ENCODE peak calls at places on chromosomes 11 and 22, in five cellular contexts. One of them, this sample, is unnamed.

GRCh38 chr11:33376331-33377099 is 119.3 kb downstream of the HIPK3 start:
- DNase-seq in lung: no peak
- DNase-seq in thyroid gland: no peak
- DNase-seq in MCF 10A: no peak
- DNase-seq in tibial artery: no peak
- DNase-seq in this sample: peak

GRCh38 chr11:61091373-61092279 is 10.7 kb upstream of the CD5 start:
- DNase-seq in tibial artery: peak
- DNase-seq in MCF 10A: peak
- DNase-seq in thyroid gland: no peak
- DNase-seq in lung: no peak
- DNase-seq in this sample: peak

GRCh38 chr11:69220581-69221051 is 64.9 kb downstream of the SMIM38 start:
- DNase-seq in tibial artery: no peak
- DNase-seq in lung: no peak
- DNase-seq in thyroid gland: no peak
- DNase-seq in MCF 10A: no peak
- DNase-seq in this sample: peak

GRCh38 chr11:66727282-66727882 is 1.6 kb downstream of the SPTBN2 start:
- DNase-seq in lung: no peak
- DNase-seq in tibial artery: no peak
- DNase-seq in MCF 10A: peak
- DNase-seq in thyroid gland: peak
- DNase-seq in this sample: peak

GRCh38 chr11:132408877-132409276 is 1038.5 kb downstream of the NTM start:
- DNase-seq in lung: no peak
- DNase-seq in MCF 10A: no peak
- DNase-seq in tibial artery: no peak
- DNase-seq in thyroid gland: no peak
- DNase-seq in this sample: no peak

GRCh38 chr22:17726561-17727243 is 47.6 kb downstream of the BID start:
- DNase-seq in tibial artery: no peak
- DNase-seq in thyroid gland: no peak
- DNase-seq in MCF 10A: no peak
- DNase-seq in lung: no peak
- DNase-seq in this sample: no peak

GRCh38 chr22:19705181-19705934 is 8.9 kb upstream of the SEPTIN5 start:
- DNase-seq in thyroid gland: no peak
- DNase-seq in MCF 10A: no peak
- DNase-seq in lung: no peak
- DNase-seq in tibial artery: peak
- DNase-seq in this sample: no peak

GRCh38 chr11:2401436-2401984 is 960 bp downstream of the TSSC4 start:
- DNase-seq in lung: no peak
- DNase-seq in MCF 10A: no peak
- DNase-seq in thyroid gland: no peak
- DNase-seq in tibial artery: no peak
- DNase-seq in this sample: peak

GRCh38 chr11:70399681-70400112 is 1.4 kb downstream of the CTTN start:
- DNase-seq in MCF 10A: peak
- DNase-seq in lung: peak
- DNase-seq in thyroid gland: peak
- DNase-seq in tibial artery: peak
- DNase-seq in this sample: peak

GRCh38 chr11:66279092-66279797 is 1.3 kb downstream of the CNIH2 start:
- DNase-seq in MCF 10A: no peak
- DNase-seq in thyroid gland: no peak
- DNase-seq in tibial artery: no peak
- DNase-seq in lung: no peak
- DNase-seq in this sample: no peak

GRCh38 chr11:107078375-107078774 is 60.1 kb upstream of the GUCY1A2 start:
- DNase-seq in lung: no peak
- DNase-seq in thyroid gland: no peak
- DNase-seq in tibial artery: no peak
- DNase-seq in MCF 10A: peak
- DNase-seq in this sample: peak

GRCh38 chr11:118438314-118438931 is 2.1 kb downstream of the KMT2A start:
- DNase-seq in lung: peak
- DNase-seq in thyroid gland: peak
- DNase-seq in tibial artery: peak
- DNase-seq in MCF 10A: peak
- DNase-seq in this sample: peak

GRCh38 chr22:19799322-19800190 is 39.0 kb downstream of the TBX1 start:
- DNase-seq in MCF 10A: no peak
- DNase-seq in lung: no peak
- DNase-seq in thyroid gland: no peak
- DNase-seq in tibial artery: no peak
- DNase-seq in this sample: no peak

GRCh38 chr11:126340960-126341709 is 14.4 kb upstream of the ST3GAL4 start:
- DNase-seq in tibial artery: no peak
- DNase-seq in MCF 10A: no peak
- DNase-seq in lung: no peak
- DNase-seq in thyroid gland: no peak
- DNase-seq in this sample: no peak

GRCh38 chr11:124920870-124921609 is 2.0 kb downstream of the HEPN1 start:
- DNase-seq in MCF 10A: no peak
- DNase-seq in lung: peak
- DNase-seq in thyroid gland: peak
- DNase-seq in tibial artery: peak
- DNase-seq in this sample: peak

GRCh38 chr11:45798793-45799441 is 6.0 kb upstream of the SLC35C1 start:
- DNase-seq in thyroid gland: peak
- DNase-seq in MCF 10A: peak
- DNase-seq in tibial artery: peak
- DNase-seq in lung: peak
- DNase-seq in this sample: no peak

GRCh38 chr11:114192841-114193389 is 103.3 kb upstream of the NNMT start:
- DNase-seq in lung: no peak
- DNase-seq in thyroid gland: no peak
- DNase-seq in tibial artery: peak
- DNase-seq in MCF 10A: peak
- DNase-seq in this sample: no peak
- TF ChIP-seq CTCF in lung: no peak
- TF ChIP-seq CTCF in thyroid gland: no peak
- TF ChIP-seq CTCF in tibial artery: no peak
- TF ChIP-seq CTCF in MCF 10A: no peak
- TF ChIP-seq CTCF in this sample: no peak

GRCh38 chr11:75561426-75562047 is 516 bp upstream of the SERPINH1 start:
- DNase-seq in MCF 10A: no peak
- DNase-seq in thyroid gland: no peak
- DNase-seq in tibial artery: no peak
- DNase-seq in lung: no peak
- DNase-seq in this sample: no peak

GRCh38 chr11:75562836-75563484 is 907 bp downstream of the SERPINH1 start:
- DNase-seq in tibial artery: no peak
- DNase-seq in thyroid gland: peak
- DNase-seq in MCF 10A: peak
- DNase-seq in lung: no peak
- DNase-seq in this sample: peak

GRCh38 chr11:75558939-75559843 is 2.9 kb upstream of the SERPINH1 start:
- DNase-seq in tibial artery: peak
- DNase-seq in lung: peak
- DNase-seq in thyroid gland: peak
- DNase-seq in MCF 10A: no peak
- DNase-seq in this sample: no peak

GRCh38 chr11:75562048-75562835 is at the start of gene SERPINH1:
- DNase-seq in tibial artery: peak
- DNase-seq in MCF 10A: peak
- DNase-seq in thyroid gland: peak
- DNase-seq in lung: peak
- DNase-seq in this sample: peak

DNA sequence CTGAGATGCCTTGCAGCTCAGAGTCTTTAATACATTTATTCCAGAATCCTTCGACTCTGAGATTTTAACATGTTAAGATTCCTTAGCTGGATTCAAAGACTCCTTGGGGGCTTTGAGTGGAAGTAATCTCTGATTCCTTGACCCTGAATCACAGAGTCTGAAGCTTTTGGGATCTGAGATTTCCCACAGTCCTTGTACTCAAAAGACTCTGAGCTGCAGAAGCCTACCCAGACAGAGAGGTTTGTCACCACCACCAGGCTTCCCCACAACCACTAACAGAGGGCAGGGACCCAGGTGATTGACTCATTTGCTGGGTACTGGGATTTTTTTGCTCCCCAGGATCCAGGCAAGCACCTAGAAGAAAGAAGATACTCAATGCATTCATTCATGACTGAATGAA is 1.4 kb upstream of the SERPINH1 start:
- DNase-seq in lung: no peak
- DNase-seq in MCF 10A: no peak
- DNase-seq in tibial artery: no peak
- DNase-seq in thyroid gland: no peak
- DNase-seq in this sample: no peak
- TF ChIP-seq CTCF in lung: no peak
- TF ChIP-seq CTCF in MCF 10A: no peak
- TF ChIP-seq CTCF in tibial artery: no peak
- TF ChIP-seq CTCF in thyroid gland: no peak
- TF ChIP-seq CTCF in this sample: no peak

DNA sequence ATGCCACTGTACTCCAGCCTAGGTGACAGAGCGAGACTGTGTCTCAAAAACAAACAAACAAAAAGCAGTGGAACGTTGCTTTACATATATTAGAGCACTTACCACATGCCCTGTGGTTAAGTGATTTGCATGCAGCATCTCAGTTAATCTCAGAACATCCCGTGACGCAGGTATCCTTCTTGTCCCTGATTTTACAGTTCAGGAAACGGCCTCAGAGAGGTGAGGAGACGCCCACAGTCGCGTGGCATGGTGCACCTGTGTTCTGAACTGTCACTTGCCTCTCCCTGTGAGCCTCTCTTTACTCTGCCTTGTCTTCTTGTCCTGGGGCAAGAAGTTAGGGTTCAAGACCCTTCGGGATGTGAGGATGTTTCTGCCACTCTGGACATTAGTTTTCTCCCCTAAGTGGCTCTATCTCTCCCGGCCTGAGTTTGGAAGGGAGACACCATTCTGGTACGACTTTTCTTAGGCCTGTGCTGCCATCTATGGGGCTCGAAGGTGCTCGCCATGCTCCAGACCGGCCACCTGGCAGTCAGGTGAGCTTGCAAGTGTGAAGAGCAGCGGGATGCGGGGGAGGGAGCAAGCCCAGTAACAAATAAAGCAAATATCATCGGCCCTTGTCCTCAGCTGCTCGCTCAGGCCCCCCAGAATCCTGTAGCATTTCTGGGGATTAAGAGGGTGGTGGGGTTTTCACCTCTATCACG is 25.6 kb downstream of the YWHAH start:
- DNase-seq in lung: peak
- DNase-seq in MCF 10A: peak
- DNase-seq in thyroid gland: peak
- DNase-seq in tibial artery: peak
- DNase-seq in this sample: peak
- TF ChIP-seq CTCF in lung: no peak
- TF ChIP-seq CTCF in MCF 10A: peak
- TF ChIP-seq CTCF in thyroid gland: peak
- TF ChIP-seq CTCF in tibial artery: peak
- TF ChIP-seq CTCF in this sample: peak

GRCh38 chr11:56545531-56545930 is 2.5 kb upstream of the OR5M11 start:
- DNase-seq in MCF 10A: no peak
- DNase-seq in lung: no peak
- DNase-seq in thyroid gland: no peak
- DNase-seq in tibial artery: no peak
- DNase-seq in this sample: no peak

GRCh38 chr11:56543157-56543556 is at the start of gene OR5M11:
- DNase-seq in thyroid gland: no peak
- DNase-seq in MCF 10A: no peak
- DNase-seq in tibial artery: no peak
- DNase-seq in lung: no peak
- DNase-seq in this sample: no peak

DNA sequence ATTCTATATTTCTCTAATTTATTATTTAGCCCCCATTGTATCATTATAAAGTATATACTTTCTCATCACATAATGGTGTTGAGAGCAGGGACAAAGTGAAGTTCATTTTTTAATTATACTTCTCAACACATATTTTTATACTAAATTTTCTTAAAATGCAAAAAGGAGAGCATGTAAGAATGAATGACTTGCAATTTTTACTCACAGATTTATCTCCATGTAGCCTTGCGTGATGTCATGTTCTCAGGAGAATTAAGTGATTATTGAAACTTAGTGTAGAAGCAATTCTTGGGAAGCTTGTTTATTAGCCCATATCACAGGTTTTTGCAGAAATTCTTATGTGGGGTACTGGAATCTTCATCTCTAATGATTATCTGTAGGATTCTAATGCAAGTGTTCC is 682 bp upstream of the OR5M11 start:
- DNase-seq in thyroid gland: no peak
- DNase-seq in lung: no peak
- DNase-seq in tibial artery: no peak
- DNase-seq in MCF 10A: no peak
- DNase-seq in this sample: no peak
- TF ChIP-seq CTCF in thyroid gland: no peak
- TF ChIP-seq CTCF in lung: no peak
- TF ChIP-seq CTCF in tibial artery: no peak
- TF ChIP-seq CTCF in MCF 10A: no peak
- TF ChIP-seq CTCF in this sample: no peak

GRCh38 chr11:8765294-8765693 is 82.7 kb downstream of the RPL27A start:
- DNase-seq in lung: no peak
- DNase-seq in MCF 10A: no peak
- DNase-seq in thyroid gland: no peak
- DNase-seq in tibial artery: no peak
- DNase-seq in this sample: peak

GRCh38 chr11:8766043-8766992 is 83.7 kb downstream of the RPL27A start:
- DNase-seq in tibial artery: no peak
- DNase-seq in lung: no peak
- DNase-seq in MCF 10A: no peak
- DNase-seq in thyroid gland: no peak
- DNase-seq in this sample: peak

GRCh38 chr11:8767466-8768142 is 85.0 kb downstream of the RPL27A start:
- DNase-seq in tibial artery: no peak
- DNase-seq in MCF 10A: peak
- DNase-seq in thyroid gland: no peak
- DNase-seq in lung: no peak
- DNase-seq in this sample: peak

GRCh38 chr11:8766993-8767374 is 84.4 kb downstream of the RPL27A start:
- DNase-seq in lung: no peak
- DNase-seq in tibial artery: no peak
- DNase-seq in MCF 10A: peak
- DNase-seq in thyroid gland: no peak
- DNase-seq in this sample: no peak

DNA sequence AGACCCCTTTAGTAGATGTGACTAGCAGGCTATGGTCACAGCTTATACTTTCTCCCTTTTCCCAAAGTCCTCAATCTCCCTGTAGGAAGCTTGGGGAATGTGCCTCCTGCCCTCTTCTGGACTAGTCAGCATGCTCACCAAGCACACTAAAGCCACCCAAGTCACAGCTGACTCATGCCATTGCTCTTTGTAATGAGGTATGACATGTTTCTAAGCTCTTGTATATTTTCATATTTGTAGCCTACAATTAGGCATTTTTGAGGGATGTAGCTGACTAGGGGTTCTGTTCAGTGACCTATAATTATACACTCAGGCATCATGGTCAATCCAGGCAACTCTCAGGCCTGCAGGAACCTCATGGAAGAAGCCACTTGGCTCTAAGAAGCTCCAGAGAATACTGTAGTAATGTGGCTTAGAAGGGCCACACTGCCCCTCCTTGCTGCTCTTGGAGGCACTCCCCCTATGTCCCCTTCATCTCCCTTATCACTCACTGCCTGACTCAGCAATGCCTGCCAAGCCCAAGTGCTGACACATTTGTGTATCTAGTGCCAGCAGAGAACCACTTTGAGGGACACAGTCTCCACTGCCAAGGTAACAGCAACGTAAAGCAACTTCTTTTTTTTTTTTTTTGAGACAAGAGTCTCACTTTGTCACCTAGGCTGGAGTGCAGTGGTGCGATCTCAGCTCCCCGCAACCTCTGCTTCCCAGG is 86.2 kb downstream of the RPL27A start:
- DNase-seq in thyroid gland: peak
- DNase-seq in tibial artery: peak
- DNase-seq in MCF 10A: peak
- DNase-seq in lung: peak
- DNase-seq in this sample: peak
- TF ChIP-seq CTCF in thyroid gland: no peak
- TF ChIP-seq CTCF in tibial artery: peak
- TF ChIP-seq CTCF in MCF 10A: no peak
- TF ChIP-seq CTCF in lung: no peak
- TF ChIP-seq CTCF in this sample: peak